ENCODE peak calls at places on chromosomes 6 and 20, in five cellular contexts. Y is HepG2, M is GM12878, S is H1, J is NT2/D1. O is an unnamed sample.

GRCh38 chr6:109241199-109241598 is 141.1 kb downstream of the CD164 start:
- DNase-seq in J (no peak), S (no peak), M (no peak), Y (no peak), O (no peak)

GRCh38 chr6:36033935-36034334 is 6.3 kb downstream of the MAPK14 start:
- DNase-seq in M (no peak), J (no peak), S (no peak), Y (no peak), O (no peak)

GRCh38 chr6:46323312-46323965 is 152.7 kb upstream of the ENPP5 start:
- DNase-seq in M (no peak), J (no peak), Y (no peak), S (no peak), O (no peak)

GRCh38 chr6:75800133-75800532 is 51.1 kb downstream of the MYO6 start:
- DNase-seq in Y (no peak), M (no peak), J (no peak), S (no peak), O (no peak)

GRCh38 chr20:37899105-37900045 is 3.6 kb upstream of the VSTM2L start:
- DNase-seq in M (no peak), Y (no peak), J (no peak), S (no peak), O (no peak)

GRCh38 chr6:90440586-90441338 is 144.1 kb upstream of the BACH2 start:
- DNase-seq in M (no peak), J (no peak), S (no peak), Y (no peak), O (no peak)

GRCh38 chr6:154891901-154892300 is 103.2 kb upstream of the TIAM2 start:
- DNase-seq in J (no peak), S (no peak), Y (peak), M (no peak), O (no peak)

GRCh38 chr20:32780278-32780677 is 18.1 kb downstream of the DNMT3B start:
- DNase-seq in M (no peak), Y (no peak), S (no peak), J (no peak), O (no peak)

GRCh38 chr6:9140181-9140580 is 704.8 kb upstream of the SLC35B3 start:
- DNase-seq in S (no peak), J (no peak), M (no peak), Y (no peak), O (no peak)

GRCh38 chr20:37790900-37791299 is 97.1 kb downstream of the CTNNBL1 start:
- DNase-seq in J (no peak), M (no peak), S (no peak), Y (no peak), O (no peak)

DNA sequence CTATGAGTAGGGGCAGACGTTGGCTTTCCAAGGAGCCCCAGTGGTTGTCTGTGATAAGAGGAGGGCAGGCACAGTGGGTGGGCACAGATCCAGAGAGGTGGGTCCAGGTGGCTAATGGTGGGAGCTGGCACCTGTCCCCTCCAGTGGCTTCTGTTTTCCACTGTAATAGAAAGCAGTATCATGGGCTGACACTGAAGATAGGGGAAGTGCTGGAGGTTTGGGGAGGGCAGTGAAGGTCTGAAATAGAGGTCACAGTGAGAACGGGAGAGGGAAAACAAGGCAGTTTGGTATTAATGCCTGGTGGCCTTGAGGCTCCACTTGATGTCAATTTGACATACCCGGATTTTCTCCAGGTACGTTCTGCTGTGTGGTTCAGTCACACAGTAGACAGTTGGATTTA is 10.5 kb upstream of the TXNDC5 start:
- DNase-seq in Y (no peak), J (no peak), M (no peak), S (no peak), O (no peak)
- TF ChIP-seq SUZ12 in Y (no peak), J (no peak), M (no peak), S (no peak), O (no peak)

DNA sequence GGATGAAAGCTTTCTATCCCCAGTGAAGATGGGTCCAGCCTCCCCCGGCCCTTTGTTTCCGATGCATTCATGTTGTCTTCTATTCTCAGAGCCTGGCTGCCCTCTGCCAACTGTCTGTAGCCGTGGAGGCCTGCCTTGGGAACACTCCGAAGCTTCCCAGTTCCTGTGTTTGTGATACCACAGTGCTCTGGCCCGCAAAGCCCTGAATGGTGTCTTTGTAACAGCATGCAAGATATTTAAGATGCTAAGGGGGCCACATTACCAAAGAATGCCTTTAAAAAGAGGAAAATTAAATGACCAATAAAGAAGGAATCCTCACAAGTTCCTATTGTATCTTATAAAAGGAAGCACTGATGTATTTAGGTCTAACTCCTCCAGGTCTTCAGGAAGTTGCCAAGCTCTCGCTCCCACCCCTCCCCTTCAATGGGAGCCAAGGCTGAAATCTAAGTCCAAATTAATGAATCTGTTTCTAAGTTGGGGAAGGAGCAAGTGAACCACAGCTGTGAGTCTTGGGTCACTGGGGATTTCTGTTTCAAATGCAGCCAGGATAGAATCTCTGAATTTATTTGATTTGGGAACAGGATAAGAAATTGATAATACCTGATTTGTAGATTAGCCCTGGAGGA is 596.0 kb downstream of the QKI start:
- DNase-seq in M (no peak), S (no peak), Y (no peak), J (no peak), O (no peak)
- TF ChIP-seq SUZ12 in M (no peak), S (no peak), Y (no peak), J (no peak), O (no peak)

DNA sequence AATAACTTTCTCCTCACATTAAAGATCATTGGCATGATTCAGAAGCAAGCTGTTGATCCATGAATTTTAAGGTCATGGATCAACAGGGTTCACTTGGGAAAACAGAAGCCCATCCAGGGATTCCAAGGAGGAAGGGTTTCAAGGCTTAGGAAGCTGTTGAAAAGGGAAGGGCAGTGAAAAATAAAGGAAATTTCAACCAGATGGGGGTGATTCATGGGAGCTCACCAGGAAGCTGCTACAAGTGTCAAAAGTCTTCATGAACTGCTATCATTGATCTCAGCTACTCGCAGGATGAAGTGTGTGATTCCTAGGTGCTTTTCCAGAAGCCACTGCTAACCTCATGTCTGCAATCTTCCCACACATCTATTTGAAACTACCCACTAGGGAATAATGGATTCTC is 26.3 kb downstream of the ADTRP start:
- DNase-seq in J (no peak), M (no peak), S (no peak), Y (no peak), O (no peak)
- TF ChIP-seq SUZ12 in J (no peak), M (no peak), S (no peak), Y (no peak), O (no peak)

DNA sequence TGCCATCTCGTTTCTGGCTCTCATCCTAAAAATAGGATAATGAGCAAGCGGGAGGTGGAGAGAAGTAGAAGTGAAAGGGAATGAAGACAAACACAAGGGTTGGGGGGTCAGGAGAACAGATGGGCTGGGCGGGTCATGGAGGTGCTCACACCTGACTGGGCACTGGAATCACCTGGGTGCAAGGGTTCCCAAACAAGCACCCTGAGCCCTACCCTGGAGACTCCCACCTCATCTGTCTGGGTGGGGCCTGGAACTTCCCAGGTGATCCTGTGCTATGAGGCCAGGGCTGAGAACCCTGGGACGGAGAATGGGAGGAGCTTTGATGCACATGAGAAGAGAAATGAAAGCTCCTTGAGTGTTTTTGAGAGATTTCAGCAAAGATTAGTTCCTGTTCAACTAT is 223.6 kb downstream of the ANKRD60 start:
- DNase-seq in J (no peak), M (no peak), S (no peak), Y (no peak), O (no peak)
- TF ChIP-seq SUZ12 in J (no peak), M (no peak), S (no peak), Y (no peak), O (no peak)

DNA sequence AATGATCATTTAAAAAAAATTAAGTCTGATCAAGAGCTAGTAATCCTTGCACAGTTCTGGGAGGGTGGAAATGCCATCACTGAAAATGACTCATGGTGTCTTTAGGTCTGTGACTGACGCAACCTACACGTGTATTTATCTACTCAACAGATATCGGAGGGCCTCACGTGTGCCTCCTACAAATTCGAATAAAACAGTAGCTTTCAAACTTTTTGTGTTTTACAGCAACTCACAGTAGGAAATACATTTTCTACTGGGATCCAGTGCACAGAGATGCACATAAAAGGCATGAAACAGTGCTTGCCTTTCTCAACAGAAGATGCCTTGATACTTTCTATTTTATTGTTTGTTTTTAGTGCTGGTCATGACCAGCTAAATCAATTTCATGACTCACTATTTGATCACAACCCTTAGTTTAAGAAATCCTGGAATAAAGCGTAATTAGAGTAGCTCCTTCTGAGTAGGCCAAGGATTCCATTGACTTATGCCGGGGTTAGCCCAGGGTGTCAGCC is 210.0 kb upstream of the SNX9 start:
- DNase-seq in Y (peak), M (no peak), J (no peak), S (no peak), O (no peak)
- TF ChIP-seq SUZ12 in Y (no peak), M (no peak), J (no peak), S (no peak), O (no peak)